ENCODE peak calls at places on chromosomes 16 and 17, in seven cellular contexts. P is activated CD4-positive, alpha-beta T cell treated with anti-CD3 and anti-CD28 coated beads for 1 hour; J is CD4-positive, alpha-beta T cell; M is Calu3; Q is cortex of kidney; S is effector CD4-positive, alpha-beta T cell; T is NCI-H460. W is an unnamed sample.

GRCh38 chr17:7289256-7290032 is 5.0 kb downstream of the YBX2 start:
- DNase-seq in T (no peak), P (no peak), J (no peak), S (no peak), Q (no peak), M (no peak), W (no peak)

GRCh38 chr16:84220851-84221250 is 19.0 kb downstream of the KCNG4 start:
- DNase-seq in T (no peak), P (no peak), S (no peak), M (no peak), J (no peak), Q (no peak), W (no peak)

GRCh38 chr17:74426551-74427047 is 5.3 kb upstream of the GPRC5C start:
- DNase-seq in T (no peak), Q (no peak), P (no peak), M (no peak), J (no peak), S (no peak), W (no peak)

GRCh38 chr17:68719431-68719830 is 118.3 kb upstream of the FAM20A start:
- DNase-seq in Q (no peak), J (no peak), M (no peak), P (no peak), T (no peak), S (no peak), W (no peak)

GRCh38 chr17:32111141-32111771 is 31.0 kb upstream of the RHOT1 start:
- DNase-seq in M (peak), T (peak), Q (no peak), S (no peak), P (no peak), J (no peak), W (peak)

GRCh38 chr17:71975331-71975801 is 145.5 kb upstream of the SOX9 start:
- DNase-seq in M (no peak), Q (no peak), J (no peak), P (no peak), S (no peak), T (no peak), W (no peak)

GRCh38 chr17:54982399-54982798 is 13.8 kb downstream of the STXBP4 start:
- DNase-seq in M (no peak), Q (no peak), J (no peak), S (no peak), T (no peak), P (no peak), W (no peak)

GRCh38 chr17:27240086-27240801 is 53.7 kb upstream of the WSB1 start:
- DNase-seq in Q (no peak), P (no peak), S (no peak), M (no peak), T (no peak), J (no peak), W (no peak)

GRCh38 chr16:2343211-2343610 is 2.7 kb upstream of the ABCA3 start:
- DNase-seq in M (no peak), S (no peak), Q (no peak), J (no peak), T (no peak), P (no peak), W (no peak)

W was measured in T-helper 1 cell.